ENCODE peak calls at places on chromosomes 2 and 18, in four cellular contexts. One of them, this sample, is unnamed.

GRCh38 chr2:237888389-237888788 is 29.0 kb downstream of the RAMP1 start:
- DNase-seq in NCI-H2081: no peak
- DNase-seq in activated CD4-positive, alpha-beta T cell treated with anti-CD3 and anti-CD28 coated beads for 48 hours: no peak
- DNase-seq in CD4-positive, alpha-beta T cell: no peak
- DNase-seq in this sample: no peak

GRCh38 chr2:233464531-233465240 is 101.9 kb downstream of the USP40 start:
- DNase-seq in NCI-H2081: no peak
- DNase-seq in activated CD4-positive, alpha-beta T cell treated with anti-CD3 and anti-CD28 coated beads for 48 hours: no peak
- DNase-seq in CD4-positive, alpha-beta T cell: no peak
- DNase-seq in this sample: no peak

GRCh38 chr18:33761363-33761762 is 183.3 kb downstream of the ASXL3 start:
- DNase-seq in NCI-H2081: no peak
- DNase-seq in activated CD4-positive, alpha-beta T cell treated with anti-CD3 and anti-CD28 coated beads for 48 hours: no peak
- DNase-seq in CD4-positive, alpha-beta T cell: no peak
- DNase-seq in this sample: no peak

GRCh38 chr2:238939521-238940403 is 91.9 kb downstream of the TWIST2 start:
- DNase-seq in NCI-H2081: no peak
- DNase-seq in activated CD4-positive, alpha-beta T cell treated with anti-CD3 and anti-CD28 coated beads for 48 hours: no peak
- DNase-seq in CD4-positive, alpha-beta T cell: no peak
- DNase-seq in this sample: no peak

GRCh38 chr2:109350526-109350925 is 221.5 kb downstream of the SH3RF3 start:
- DNase-seq in NCI-H2081: no peak
- DNase-seq in activated CD4-positive, alpha-beta T cell treated with anti-CD3 and anti-CD28 coated beads for 48 hours: no peak
- DNase-seq in CD4-positive, alpha-beta T cell: no peak
- DNase-seq in this sample: no peak

GRCh38 chr2:47741637-47742036 is 41.3 kb upstream of the MSH6 start:
- DNase-seq in NCI-H2081: no peak
- DNase-seq in activated CD4-positive, alpha-beta T cell treated with anti-CD3 and anti-CD28 coated beads for 48 hours: no peak
- DNase-seq in CD4-positive, alpha-beta T cell: no peak
- DNase-seq in this sample: no peak

GRCh38 chr2:241139531-241140444 is 9.5 kb downstream of the PASK start:
- DNase-seq in NCI-H2081: no peak
- DNase-seq in activated CD4-positive, alpha-beta T cell treated with anti-CD3 and anti-CD28 coated beads for 48 hours: no peak
- DNase-seq in CD4-positive, alpha-beta T cell: no peak
- DNase-seq in this sample: no peak

GRCh38 chr2:240733803-240734495 is 42.3 kb downstream of the AQP12A start:
- DNase-seq in NCI-H2081: no peak
- DNase-seq in activated CD4-positive, alpha-beta T cell treated with anti-CD3 and anti-CD28 coated beads for 48 hours: peak; percentile 27
- DNase-seq in CD4-positive, alpha-beta T cell: no peak
- DNase-seq in this sample: peak; percentile 14

This sample was measured in activated CD4-positive, alpha-beta memory T cell treated with anti-CD3 and anti-CD28 coated beads for 36 hours.